ENCODE peak calls at places on chromosomes 12 and 14, in eight cellular contexts. L is AG10803, M is fibroblast of lung, F is upper lobe of left lung, P is pancreas, A is OCI-LY7, O is GM23338, W is retinal pigment epithelial cell. H is an unnamed sample.

GRCh38 chr14:71551291-71551955 is 380.8 kb upstream of the RGS6 start:
- DNase-seq in L (peak), M (no peak), F (no peak), P (no peak), A (peak), O (no peak), W (no peak), H (no peak)

GRCh38 chr14:105086833-105087307 is 21.6 kb upstream of the GPR132 start:
- DNase-seq in L (peak), M (peak), F (peak), P (peak), A (peak), O (peak), W (no peak), H (peak)

GRCh38 chr12:57272337-57273151 is 21.6 kb upstream of the STAC3 start:
- DNase-seq in L (peak), M (no peak), F (no peak), P (no peak), A (no peak), O (no peak), W (no peak), H (no peak)

GRCh38 chr12:129868566-129868965 is 35.3 kb downstream of the TMEM132D start:
- DNase-seq in L (no peak), M (no peak), F (no peak), P (no peak), A (no peak), O (no peak), W (no peak), H (no peak)

GRCh38 chr12:21725731-21726130 is 48.8 kb downstream of the KCNJ8 start:
- DNase-seq in L (no peak), M (no peak), F (no peak), P (no peak), A (no peak), O (no peak), W (no peak), H (no peak)

GRCh38 chr14:21498540-21499526 is 12.3 kb downstream of the METTL3 start:
- DNase-seq in L (peak), M (peak), F (no peak), P (no peak), A (peak), O (peak), W (no peak), H (no peak)

GRCh38 chr14:105487449-105487985 is 831 bp downstream of the CRIP1 start:
- DNase-seq in L (no peak), M (no peak), F (peak), P (no peak), A (no peak), O (no peak), W (no peak), H (no peak)

GRCh38 chr14:60508707-60509437 is at the start of gene SIX6:
- DNase-seq in L (peak), M (no peak), F (peak), P (peak), A (no peak), O (peak), W (peak), H (no peak)

GRCh38 chr14:54728700-54729527 is 162.0 kb downstream of the SAMD4A start:
- DNase-seq in L (peak), M (peak), F (no peak), P (no peak), A (no peak), O (no peak), W (no peak), H (no peak)

GRCh38 chr14:24857277-24857676 is 192.7 kb downstream of the STXBP6 start:
- DNase-seq in L (no peak), M (no peak), F (no peak), P (no peak), A (no peak), O (no peak), W (no peak), H (no peak)

GRCh38 chr12:124456652-124457152 is 110.7 kb downstream of the NCOR2 start:
- DNase-seq in L (no peak), M (no peak), F (peak), P (peak), A (no peak), O (no peak), W (no peak), H (no peak)

GRCh38 chr12:78562358-78563205 is 302.0 kb upstream of the SYT1 start:
- DNase-seq in L (peak), M (peak), F (no peak), P (no peak), A (peak), O (peak), W (no peak), H (no peak)

GRCh38 chr12:54352022-54352531 is 12.2 kb downstream of the GPR84 start:
- DNase-seq in L (peak), M (peak), F (peak), P (peak), A (no peak), O (peak), W (no peak), H (peak)

GRCh38 chr12:52441320-52441911 is 7.2 kb upstream of the KRT75 start:
- DNase-seq in L (peak), M (no peak), F (no peak), P (no peak), A (no peak), O (no peak), W (no peak), H (no peak)

GRCh38 chr12:52440821-52441319 is 6.7 kb upstream of the KRT75 start:
- DNase-seq in L (peak), M (no peak), F (no peak), P (no peak), A (no peak), O (no peak), W (no peak), H (no peak)

GRCh38 chr12:52444647-52445595 is 7.0 kb downstream of the KRT6B start:
- DNase-seq in L (no peak), M (no peak), F (no peak), P (no peak), A (no peak), O (no peak), W (no peak), H (no peak)

GRCh38 chr12:52443966-52444365 is 8.0 kb downstream of the KRT6B start:
- DNase-seq in L (no peak), M (no peak), F (no peak), P (no peak), A (no peak), O (no peak), W (no peak), H (no peak)

DNA sequence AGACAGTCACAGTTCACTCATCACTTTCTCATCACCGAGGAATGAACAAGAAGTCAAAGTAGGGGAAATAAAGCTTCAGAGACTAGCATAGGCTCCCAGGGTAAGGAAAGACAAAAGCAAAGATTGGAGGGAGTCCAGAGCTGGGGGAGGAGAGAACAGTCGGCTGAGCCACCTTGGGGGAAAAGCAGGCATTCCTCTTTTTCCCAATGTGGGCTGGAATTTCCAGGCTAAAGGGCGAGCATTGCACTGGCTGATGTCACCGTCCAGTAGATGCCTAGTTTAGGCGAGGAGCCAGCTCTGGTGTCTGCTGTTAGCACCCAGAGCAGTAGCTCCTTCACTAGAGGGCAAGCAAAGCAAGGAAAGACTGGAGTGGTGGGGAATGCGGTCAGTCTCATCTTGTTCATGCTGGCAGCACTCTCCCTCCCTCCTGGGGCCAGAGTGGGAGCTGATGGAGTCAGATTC is 8.5 kb upstream of the KRT75 start:
- DNase-seq in L (peak), M (peak), F (no peak), P (no peak), A (no peak), O (peak), W (no peak), H (no peak)
- TF ChIP-seq CTCF in L (peak), M (no peak), F (no peak), P (no peak), A (no peak), O (peak), W (no peak), H (no peak)

GRCh38 chr12:69052613-69053408 is 119.8 kb upstream of the CPM start:
- DNase-seq in L (peak), M (peak), F (no peak), P (no peak), A (no peak), O (peak), W (peak), H (no peak)
- H3K4me3 ChIP-seq in L (peak), M (no peak), F (no peak), P (no peak), A (no peak), O (no peak), W (no peak), H (no peak)

GRCh38 chr12:46005151-46005797 is 14.9 kb upstream of the SCAF11 start:
- DNase-seq in L (peak), M (peak), F (no peak), P (no peak), A (peak), O (no peak), W (no peak), H (no peak)
- TF ChIP-seq CTCF in L (peak), M (peak), F (no peak), P (peak), A (peak), O (no peak), W (peak), H (peak)

GRCh38 chr12:30837595-30837994 is 82.8 kb upstream of the CAPRIN2 start:
- DNase-seq in L (no peak), M (no peak), F (no peak), P (no peak), A (no peak), O (no peak), W (no peak), H (no peak)
- H3K4me3 ChIP-seq in L (no peak), M (no peak), F (no peak), P (no peak), A (no peak), O (no peak), W (no peak), H (no peak)

H was measured in dorsolateral prefrontal cortex.